ENCODE peak calls at places on chromosomes 16 and 17, in five cellular contexts. E is heart right ventricle, N is AG10803, L is neural crest cell, T is Panc1. O is an unnamed sample.

GRCh38 chr17:412211-413015 is 59.8 kb upstream of the RPH3AL start:
- DNase-seq in E (peak; percentile 62), T (peak; percentile 35), N (peak; percentile 65), L (peak; percentile 45), O (no peak)

GRCh38 chr17:49633250-49633649 is 44.6 kb downstream of the SPOP start:
- DNase-seq in E (no peak), T (no peak), L (no peak), N (no peak), O (no peak)

GRCh38 chr17:49214665-49215360 is 4.3 kb downstream of the ABI3 start:
- DNase-seq in E (no peak), N (no peak), L (no peak), T (no peak), O (no peak)

GRCh38 chr16:3282103-3282746 is 1.1 kb upstream of the ZNF263 start:
- DNase-seq in T (no peak), E (no peak), L (no peak), N (no peak), O (no peak)

GRCh38 chr16:31916056-31916488 is 42.5 kb downstream of the ZNF267 start:
- DNase-seq in T (no peak), L (no peak), E (no peak), N (no peak), O (no peak)

GRCh38 chr17:49071106-49071505 is 61.5 kb upstream of the B4GALNT2 start:
- DNase-seq in L (no peak), T (no peak), E (no peak), N (peak; percentile 16), O (no peak)

GRCh38 chr17:41917192-41917591 is 1.6 kb downstream of the ACLY start:
- DNase-seq in N (peak; percentile 87), T (no peak), L (no peak), E (no peak), O (no peak)

GRCh38 chr17:72588561-72588960 is 467.7 kb downstream of the SOX9 start:
- DNase-seq in L (no peak), N (no peak), T (no peak), E (no peak), O (no peak)

GRCh38 chr16:24999856-25000447 is 15.2 kb downstream of the ARHGAP17 start:
- DNase-seq in L (no peak), N (peak; percentile 47), T (no peak), E (peak; percentile 53), O (no peak)

DNA sequence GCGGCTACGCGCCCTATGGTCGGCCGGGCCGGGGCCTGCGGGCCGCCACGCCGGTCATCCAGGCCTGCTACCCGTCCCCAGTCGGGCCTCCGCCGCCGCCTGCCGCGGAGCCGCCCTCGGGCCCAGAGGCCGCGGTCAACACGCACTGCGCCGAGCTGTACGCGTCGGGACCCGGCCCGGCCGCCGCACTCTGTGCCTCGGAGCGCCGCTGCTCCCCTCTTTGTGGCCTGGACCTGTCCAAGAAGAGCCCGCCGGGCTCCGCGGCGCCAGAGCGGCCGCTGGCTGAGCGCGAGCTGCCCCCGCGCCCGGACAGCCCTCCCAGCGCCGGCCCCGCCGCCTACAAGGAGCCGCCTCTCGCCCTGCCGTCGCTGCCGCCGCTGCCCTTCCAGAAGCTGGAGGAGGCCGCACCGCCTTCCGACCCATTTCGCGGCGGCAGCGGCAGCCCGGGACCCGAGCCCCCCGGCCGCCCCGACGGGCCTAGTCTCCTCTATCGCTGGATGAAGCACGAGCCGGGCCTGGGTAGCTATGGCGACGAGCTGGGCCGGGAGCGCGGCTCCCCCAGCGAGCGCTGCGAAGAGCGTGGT is 2.3 kb downstream of the HIC1 start:
- DNase-seq in L (peak; percentile 29), T (no peak), N (no peak), E (no peak), O (no peak)
- TF ChIP-seq CTCF in L (no peak), T (no peak), N (no peak), E (no peak), O (no peak)

GRCh38 chr17:6853764-6854442 is 22.4 kb upstream of the TEKT1 start:
- DNase-seq in E (no peak), T (no peak), N (no peak), L (no peak), O (peak; percentile 24)
- TF ChIP-seq CTCF in E (no peak), T (peak; percentile 56), N (peak; percentile 34), L (peak; percentile 52), O (no peak)

GRCh38 chr16:88464447-88465318 is 11.6 kb downstream of the ZFPM1 start:
- DNase-seq in E (no peak), L (no peak), T (no peak), N (no peak), O (no peak)
- TF ChIP-seq CTCF in E (no peak), L (no peak), T (no peak), N (no peak), O (no peak)

GRCh38 chr17:80956321-80957190 is 35.1 kb upstream of the CHMP6 start:
- DNase-seq in T (no peak), L (no peak), N (no peak), E (no peak), O (peak; percentile 18)

GRCh38 chr17:80955078-80955477 is 36.6 kb upstream of the CHMP6 start:
- DNase-seq in N (no peak), T (no peak), L (no peak), E (no peak), O (no peak)

GRCh38 chr17:80957461-80957941 is 34.1 kb upstream of the CHMP6 start:
- DNase-seq in E (no peak), T (no peak), L (no peak), N (no peak), O (no peak)

GRCh38 chr17:80953471-80954315 is 37.9 kb upstream of the CHMP6 start:
- DNase-seq in L (no peak), E (no peak), N (no peak), T (no peak), O (no peak)

DNA sequence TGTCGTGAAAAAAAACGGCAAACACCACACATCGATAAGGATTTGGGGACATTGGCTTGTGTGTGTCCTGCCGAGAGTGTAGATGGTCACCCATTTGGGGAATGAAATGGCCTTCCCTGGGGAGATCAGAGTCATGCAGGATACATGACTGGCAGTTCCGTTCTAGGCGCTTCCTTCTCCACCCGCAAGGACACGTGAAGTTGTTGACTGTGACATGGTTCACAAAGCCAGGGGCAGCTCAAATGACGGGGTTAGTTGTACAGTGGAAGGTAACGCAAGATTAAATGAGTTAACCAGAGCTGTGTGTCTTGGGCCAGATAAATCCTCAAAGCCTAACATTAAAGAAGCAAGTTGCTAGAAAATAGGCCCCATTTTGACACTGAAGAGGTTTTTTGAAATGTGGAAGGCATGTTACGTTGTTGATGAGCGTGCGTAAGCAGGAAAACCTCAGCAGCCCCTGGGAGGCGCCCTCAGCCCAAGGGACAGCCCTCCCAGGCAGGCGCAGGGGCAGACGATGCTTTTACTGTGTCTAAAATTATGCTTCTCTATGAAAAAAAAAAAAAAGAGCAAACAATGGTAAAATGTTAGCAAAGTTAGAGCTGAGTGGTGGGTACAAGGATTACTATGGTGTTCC is 35.9 kb upstream of the CHMP6 start:
- DNase-seq in T (no peak), L (no peak), E (no peak), N (no peak), O (peak; percentile 22)
- TF ChIP-seq CTCF in T (no peak), L (no peak), E (no peak), N (no peak), O (no peak)

GRCh38 chr16:30786936-30787612 is at the start of gene ZNF629:
- DNase-seq in E (peak; percentile 84), T (no peak), L (peak; percentile 79), N (peak; percentile 72), O (peak; percentile 34)
- TF ChIP-seq CTCF in E (peak; percentile 9), T (no peak), L (no peak), N (no peak), O (no peak)

DNA sequence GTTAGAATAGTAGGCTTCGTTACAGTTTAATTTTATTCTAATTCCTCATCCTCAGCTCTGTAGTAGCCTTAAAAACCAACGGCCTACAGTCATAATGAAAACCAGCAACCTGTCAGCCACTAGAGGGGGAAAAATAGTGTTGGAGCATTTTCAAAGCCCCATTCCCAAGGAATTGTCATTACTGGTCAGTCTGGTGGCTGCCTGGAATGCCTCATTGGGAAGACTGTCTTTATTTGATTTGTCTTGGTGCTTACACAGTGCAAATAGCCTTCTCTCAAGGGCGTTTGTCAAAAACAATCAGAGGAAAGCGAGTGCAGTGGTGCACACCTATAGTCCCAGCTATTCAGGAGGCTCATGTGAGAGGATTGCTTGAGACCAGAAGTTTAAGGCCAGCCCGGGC is 4.7 kb downstream of the LPCAT2 start:
- DNase-seq in N (no peak), L (no peak), E (no peak), T (no peak), O (no peak)
- TF ChIP-seq CTCF in N (peak; percentile 21), L (no peak), E (no peak), T (peak; percentile 11), O (no peak)

GRCh38 chr17:68327823-68328557 is 36.7 kb downstream of the ARSG start:
- DNase-seq in E (no peak), L (no peak), N (no peak), T (no peak), O (no peak)
- TF ChIP-seq CTCF in E (no peak), L (no peak), N (no peak), T (no peak), O (no peak)

GRCh38 chr16:11406177-11406560 is 60.9 kb downstream of the RMI2 start:
- DNase-seq in T (no peak), E (no peak), L (no peak), N (no peak), O (no peak)

GRCh38 chr16:11407047-11407982 is 62.1 kb downstream of the RMI2 start:
- DNase-seq in N (peak; percentile 67), E (peak; percentile 58), T (peak; percentile 72), L (peak; percentile 81), O (peak; percentile 65)

GRCh38 chr16:11403920-11404319 is 58.7 kb downstream of the RMI2 start:
- DNase-seq in E (no peak), N (no peak), T (no peak), L (no peak), O (no peak)

GRCh38 chr16:11404608-11405007 is 59.3 kb downstream of the RMI2 start:
- DNase-seq in T (no peak), E (no peak), N (no peak), L (no peak), O (no peak)

GRCh38 chr16:11405331-11406176 is 60.3 kb downstream of the RMI2 start:
- DNase-seq in T (peak; percentile 25), E (no peak), L (peak; percentile 43), N (no peak), O (no peak)
- TF ChIP-seq CTCF in T (peak; percentile 84), E (peak; percentile 54), L (peak; percentile 64), N (peak; percentile 73), O (no peak)

GRCh38 chr17:5019475-5019956 is 15.7 kb downstream of the SLC52A1 start:
- DNase-seq in N (no peak), T (no peak), L (no peak), E (no peak), O (no peak)
- TF ChIP-seq CTCF in N (no peak), T (no peak), L (no peak), E (no peak), O (no peak)